ENCODE peak calls at places on chromosome 4, in five cellular contexts. X is H4; T is stimulated activated CD4-positive, alpha-beta T cell treated with anti-CD3 and anti-CD28 coated beads, Interleukin-4, amount 100 ng/mL, for 48 hours; J is epithelial cell of prostate; Y is CD8-positive, alpha-beta memory T cell. L is an unnamed sample.

GRCh38 chr4:139184129-139184528 is 7.1 kb upstream of the ELF2 start:
- DNase-seq in X (no peak), T (no peak), J (no peak), Y (no peak), L (no peak)

GRCh38 chr4:29151584-29151983 is 1568.6 kb upstream of the PCDH7 start:
- DNase-seq in X (no peak), T (no peak), J (no peak), Y (no peak), L (no peak)

GRCh38 chr4:48602222-48602621 is 112.2 kb downstream of the ZAR1 start:
- DNase-seq in X (peak; percentile 62), T (no peak), J (peak; percentile 12), Y (no peak), L (peak; percentile 83)

GRCh38 chr4:38141808-38142500 is 181.8 kb downstream of the PTTG2 start:
- DNase-seq in X (no peak), T (no peak), J (no peak), Y (no peak), L (no peak)

GRCh38 chr4:121980643-121981042 is 28.8 kb upstream of the TRPC3 start:
- DNase-seq in X (no peak), T (no peak), J (no peak), Y (no peak), L (no peak)

GRCh38 chr4:139153411-139154133 is 23.4 kb downstream of the ELF2 start:
- DNase-seq in X (no peak), T (no peak), J (no peak), Y (no peak), L (no peak)

GRCh38 chr4:132669786-132670185 is 479.3 kb upstream of the PCDH10 start:
- DNase-seq in X (no peak), T (no peak), J (no peak), Y (no peak), L (no peak)

GRCh38 chr4:183107891-183108459 is 8.9 kb downstream of the WWC2 start:
- DNase-seq in X (no peak), T (no peak), J (no peak), Y (no peak), L (no peak)

L was measured in RCC 7860.